ENCODE peak calls at places on chromosomes 12 and 14, in five cellular contexts. S is choroid plexus epithelial cell, B is coronary artery, Z is left lung, D is mucosa of descending colon. U is an unnamed sample.

GRCh38 chr12:116508145-116509121 is 50.7 kb upstream of the MAP1LC3B2 start:
- DNase-seq in S (no peak), B (no peak), Z (peak), D (peak), U (peak)

GRCh38 chr14:54487771-54488170 is 1.0 kb downstream of the GMFB start:
- DNase-seq in S (peak), B (no peak), Z (no peak), D (no peak), U (no peak)

GRCh38 chr12:117582135-117582784 is 220.8 kb upstream of the NOS1 start:
- DNase-seq in S (no peak), B (no peak), Z (no peak), D (no peak), U (no peak)

GRCh38 chr12:91918431-91918830 is 227.2 kb downstream of the BTG1 start:
- DNase-seq in S (no peak), B (no peak), Z (no peak), D (no peak), U (no peak)

GRCh38 chr12:100986595-100987547 is 192.3 kb downstream of the ANO4 start:
- DNase-seq in S (peak), B (no peak), Z (no peak), D (no peak), U (no peak)

GRCh38 chr14:30994681-30995620 is 30.5 kb upstream of the AP4S1 start:
- DNase-seq in S (peak), B (no peak), Z (no peak), D (no peak), U (no peak)

GRCh38 chr12:79083181-79083580 is 218.6 kb downstream of the SYT1 start:
- DNase-seq in S (peak), B (no peak), Z (no peak), D (no peak), U (no peak)

GRCh38 chr12:54215990-54216579 is 27.3 kb upstream of the SMUG1 start:
- DNase-seq in S (no peak), B (no peak), Z (peak), D (peak), U (no peak)

GRCh38 chr12:111440152-111440551 is 34.4 kb downstream of the SH2B3 start:
- DNase-seq in S (no peak), B (peak), Z (peak), D (no peak), U (no peak)

GRCh38 chr14:104436047-104436531 is 143.5 kb upstream of the C14orf180 start:
- DNase-seq in S (peak), B (peak), Z (peak), D (peak), U (peak)

GRCh38 chr14:73743431-73743931 is 29.3 kb upstream of the PNMA1 start:
- DNase-seq in S (no peak), B (peak), Z (peak), D (peak), U (peak)

GRCh38 chr12:98409543-98409942 is 105.8 kb upstream of the TMPO start:
- DNase-seq in S (no peak), B (no peak), Z (no peak), D (no peak), U (no peak)

GRCh38 chr12:52319097-52319496 is 2.1 kb downstream of the KRT83 start:
- DNase-seq in S (peak), B (peak), Z (no peak), D (no peak), U (no peak)

GRCh38 chr14:50399251-50400032 is 2.8 kb upstream of the CDKL1 start:
- DNase-seq in S (peak), B (no peak), Z (no peak), D (peak), U (peak)

GRCh38 chr14:39488600-39488999 is 56.4 kb upstream of the FBXO33 start:
- DNase-seq in S (no peak), B (no peak), Z (no peak), D (no peak), U (no peak)

GRCh38 chr14:66396165-66396564 is 90.0 kb upstream of the CCDC196 start:
- DNase-seq in S (no peak), B (no peak), Z (no peak), D (no peak), U (no peak)

GRCh38 chr12:28066879-28067278 is 94.3 kb upstream of the PTHLH start:
- DNase-seq in S (no peak), B (no peak), Z (no peak), D (no peak), U (no peak)

GRCh38 chr14:74566174-74567125 is 45.6 kb downstream of the LTBP2 start:
- DNase-seq in S (no peak), B (no peak), Z (no peak), D (no peak), U (no peak)

GRCh38 chr12:112906712-112907414 is at the start of gene OAS1:
- DNase-seq in S (peak), B (no peak), Z (no peak), D (peak), U (peak)

GRCh38 chr14:100864960-100865681 is 38.4 kb downstream of the RTL1 start:
- DNase-seq in S (no peak), B (no peak), Z (peak), D (peak), U (no peak)

GRCh38 chr14:103126873-103127304 is 3.6 kb downstream of the TNFAIP2 start:
- DNase-seq in S (no peak), B (no peak), Z (no peak), D (peak), U (peak)

GRCh38 chr12:122793685-122794106 is 19.3 kb downstream of the CCDC62 start:
- DNase-seq in S (peak), B (no peak), Z (no peak), D (no peak), U (peak)

GRCh38 chr14:55336161-55336560 is 64.9 kb downstream of the FBXO34 start:
- DNase-seq in S (peak), B (no peak), Z (no peak), D (no peak), U (no peak)

GRCh38 chr14:95014036-95014435 is 143.3 kb downstream of the DICER1 start:
- DNase-seq in S (no peak), B (no peak), Z (no peak), D (no peak), U (no peak)

GRCh38 chr12:85834378-85834777 is 1.8 kb downstream of the RASSF9 start:
- DNase-seq in S (no peak), B (no peak), Z (no peak), D (no peak), U (no peak)

DNA sequence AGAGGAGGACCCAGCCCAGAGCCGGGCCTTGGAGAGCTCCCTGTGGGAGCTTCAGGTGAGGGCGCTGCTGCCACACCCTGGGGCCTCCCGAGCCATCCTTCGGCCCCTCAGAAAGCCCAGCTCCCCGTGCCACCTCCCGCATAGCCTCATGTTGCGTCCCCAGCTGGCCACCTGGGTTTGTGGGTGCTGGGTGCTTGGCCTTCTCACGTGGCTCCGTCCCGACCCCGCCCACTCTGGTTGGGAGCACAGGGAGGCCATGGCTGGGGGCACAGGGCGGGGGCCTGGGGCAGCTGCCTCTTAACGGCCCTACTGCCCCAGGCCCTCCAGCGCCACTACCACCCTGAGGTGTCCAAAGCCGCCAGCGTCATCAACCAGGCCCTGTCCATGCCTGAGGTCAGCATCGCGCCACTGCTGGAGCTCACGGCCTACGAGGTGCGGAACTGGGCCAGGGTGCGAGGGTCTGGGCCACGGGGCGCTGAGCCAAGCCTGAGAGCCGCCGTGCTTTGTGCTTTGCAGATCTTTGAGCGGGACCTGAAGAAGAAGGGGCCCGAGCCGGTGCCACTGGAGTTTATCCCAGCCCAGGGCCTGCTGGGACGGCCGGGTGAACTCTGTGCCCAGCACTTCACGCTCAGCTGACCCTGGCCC is 7.6 kb downstream of the NOC4L start:
- DNase-seq in S (no peak), B (no peak), Z (no peak), D (no peak), U (no peak)
- TF ChIP-seq CTCF in S (no peak), B (no peak), Z (no peak), D (no peak), U (no peak)

GRCh38 chr12:130715150-130715995 is 726 bp downstream of the RIMBP2 start:
- DNase-seq in S (no peak), B (peak), Z (no peak), D (no peak), U (no peak)

GRCh38 chr12:130714591-130715149 is 1.4 kb downstream of the RIMBP2 start:
- DNase-seq in S (no peak), B (peak), Z (no peak), D (no peak), U (no peak)

GRCh38 chr12:130717752-130718151 is 1.7 kb upstream of the RIMBP2 start:
- DNase-seq in S (no peak), B (no peak), Z (no peak), D (no peak), U (no peak)

GRCh38 chr12:130716918-130717306 is 813 bp upstream of the RIMBP2 start:
- DNase-seq in S (no peak), B (no peak), Z (no peak), D (no peak), U (no peak)

DNA sequence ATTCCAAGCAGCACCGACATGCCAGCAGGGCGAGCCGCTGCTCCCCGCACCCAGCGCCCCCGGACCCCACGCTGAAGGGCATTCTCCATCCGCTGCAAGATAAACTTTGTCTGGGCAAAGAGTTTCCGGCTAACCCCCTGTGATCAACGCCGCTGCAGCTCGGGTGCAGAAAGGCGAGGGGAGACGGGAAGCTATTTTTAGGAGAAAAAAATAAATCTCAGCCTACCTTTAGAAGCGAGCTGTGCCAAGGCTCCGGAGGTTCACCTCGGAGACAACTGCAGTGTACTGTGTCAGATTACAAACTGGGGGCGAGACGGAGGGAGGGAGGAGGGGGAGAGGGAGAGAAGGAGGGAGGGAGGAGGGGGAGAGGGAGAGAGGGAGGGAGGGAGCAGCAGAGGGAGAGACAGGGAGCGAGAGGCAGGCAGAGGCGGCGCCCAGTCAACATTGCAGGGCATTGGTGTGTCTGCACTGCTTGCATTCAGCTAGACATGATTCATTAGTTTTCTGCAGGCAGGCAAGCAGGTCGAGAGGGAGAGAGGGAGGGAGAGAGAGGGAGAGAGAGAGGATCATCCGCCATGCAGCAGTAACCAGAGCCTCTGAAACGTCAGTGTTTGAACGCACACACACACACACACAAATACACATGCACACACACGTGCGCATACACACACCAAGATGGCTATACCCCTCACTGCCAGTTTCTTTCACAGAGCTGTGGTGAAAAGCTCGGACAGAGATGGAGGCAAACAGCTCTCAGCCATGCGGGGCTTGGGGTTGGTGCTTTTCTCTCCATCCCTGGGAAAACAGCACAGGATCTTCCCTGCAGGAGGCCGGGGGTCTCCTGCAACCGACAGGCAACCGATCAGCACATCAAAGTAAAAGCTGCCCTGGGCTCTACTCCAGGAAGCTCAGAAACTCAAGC is at the start of gene RIMBP2:
- DNase-seq in S (peak), B (peak), Z (no peak), D (no peak), U (no peak)
- H3K4me3 ChIP-seq in S (no peak), B (peak), Z (no peak), D (no peak), U (no peak)

GRCh38 chr12:132014915-132015280 is 65.2 kb downstream of the EP400 start:
- DNase-seq in S (peak), B (no peak), Z (no peak), D (no peak), U (no peak)
- TF ChIP-seq CTCF in S (peak), B (no peak), Z (no peak), D (no peak), U (no peak)

GRCh38 chr12:6494968-6495367 is 1.1 kb downstream of the NCAPD2 start:
- DNase-seq in S (no peak), B (no peak), Z (no peak), D (no peak), U (no peak)

GRCh38 chr12:6493580-6494350 is at the start of gene NCAPD2:
- DNase-seq in S (peak), B (peak), Z (peak), D (peak), U (peak)

GRCh38 chr12:6489449-6489848 is 3.6 kb downstream of the MRPL51 start:
- DNase-seq in S (peak), B (no peak), Z (no peak), D (no peak), U (no peak)

GRCh38 chr12:6492838-6493579 is at the start of gene MRPL51:
- DNase-seq in S (peak), B (peak), Z (peak), D (peak), U (peak)

DNA sequence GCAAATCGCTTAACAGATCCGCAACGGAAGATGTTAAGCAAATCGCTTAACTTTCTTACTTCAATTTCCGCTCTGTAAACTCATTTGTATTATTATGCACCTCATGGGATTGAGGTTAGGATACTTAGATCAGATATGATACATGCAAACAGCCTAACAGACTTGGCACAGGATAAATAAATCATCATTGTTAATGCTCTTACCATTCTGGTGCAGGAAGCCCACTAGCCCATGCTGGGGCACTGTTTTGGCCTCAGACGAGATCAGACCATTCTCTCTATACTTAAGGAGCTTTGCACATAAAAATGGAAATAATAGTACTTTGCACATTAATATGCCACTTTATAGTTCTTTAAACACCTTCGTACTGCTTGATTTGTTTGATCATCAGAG is 445 bp downstream of the NCAPD2 start:
- DNase-seq in S (no peak), B (no peak), Z (no peak), D (no peak), U (no peak)
- H3K4me3 ChIP-seq in S (peak), B (peak), Z (peak), D (peak), U (peak)

DNA sequence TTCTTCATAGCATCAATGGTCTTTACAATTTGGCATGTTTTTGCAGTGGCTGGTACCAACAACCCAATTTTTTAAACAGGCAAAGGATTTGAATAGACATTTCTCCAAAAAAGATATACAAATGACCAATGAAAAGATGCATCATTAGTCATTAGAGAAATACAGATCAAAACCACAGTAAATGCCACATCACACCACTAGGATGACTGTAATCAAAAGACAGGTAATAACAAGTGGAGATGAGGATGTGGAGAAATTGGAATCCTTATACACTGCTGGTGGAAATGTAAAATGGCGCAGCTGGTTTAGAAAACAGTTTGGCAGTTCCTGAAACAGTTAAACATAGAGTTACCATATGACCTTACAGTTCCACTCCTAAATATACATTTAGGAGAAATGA is 55.4 kb downstream of the TGFB3 start:
- DNase-seq in S (no peak), B (no peak), Z (no peak), D (no peak), U (no peak)
- TF ChIP-seq CTCF in S (no peak), B (no peak), Z (no peak), D (no peak), U (no peak)

DNA sequence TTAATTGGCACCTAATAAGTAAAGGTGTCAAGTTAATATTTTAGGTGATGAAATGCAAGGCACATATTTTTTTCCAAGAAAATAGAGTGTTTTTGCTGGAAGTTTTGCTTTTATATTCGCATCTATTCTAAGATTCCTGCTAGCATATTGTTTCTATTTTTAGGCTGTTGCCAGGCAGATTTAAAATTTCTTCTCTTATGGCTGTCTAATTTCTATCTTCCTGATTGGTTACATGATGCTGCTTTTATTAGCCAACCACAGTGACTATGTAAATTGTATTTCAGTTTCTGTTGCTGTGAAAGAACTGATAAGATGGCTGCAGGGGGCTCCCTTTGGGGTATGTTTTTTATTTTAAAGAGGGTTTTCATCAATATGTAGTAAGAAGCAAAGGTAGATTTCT is 42.7 kb downstream of the ATF7IP start:
- DNase-seq in S (peak), B (no peak), Z (no peak), D (no peak), U (no peak)
- H3K4me3 ChIP-seq in S (no peak), B (peak), Z (no peak), D (no peak), U (no peak)